ENCODE peak calls at places on chromosomes 2 and 18, in eight cellular contexts. A is osteocyte; D is activated naive CD4-positive, alpha-beta T cell; G is activated T-cell treated with anti-CD3 and anti-CD28 coated beads for 1 hour; S is pancreas; Q is iPS DF 19.7; U is stimulated activated CD4-positive, alpha-beta T cell treated with anti-CD3 and anti-CD28 coated beads, Interleukin-2, amount 100 ng/mL, for 48 hours; K is ELR. Y is an unnamed sample.

GRCh38 chr18:35438480-35439234 is 59.1 kb downstream of the INO80C start:
- DNase-seq in A (no peak), D (no peak), G (no peak), S (no peak), Q (no peak), U (no peak), K (no peak), Y (no peak)

GRCh38 chr2:64945973-64946736 is 43.0 kb upstream of the SLC1A4 start:
- DNase-seq in A (no peak), D (peak; percentile 24), G (peak; percentile 29), S (no peak), Q (no peak), U (peak; percentile 45), K (peak; percentile 66), Y (no peak)

GRCh38 chr2:199757466-199757865 is 93.5 kb downstream of the FTCDNL1 start:
- DNase-seq in A (no peak), D (no peak), G (no peak), S (no peak), Q (no peak), U (no peak), K (no peak), Y (peak; percentile 90)

GRCh38 chr2:206201075-206201848 is 41.6 kb downstream of the EEF1B2 start:
- DNase-seq in A (no peak), D (no peak), G (no peak), S (no peak), Q (no peak), U (no peak), K (no peak), Y (no peak)

GRCh38 chr2:26185304-26185928 is 12.5 kb downstream of the GAREM2 start:
- DNase-seq in A (no peak), D (no peak), G (peak; percentile 17), S (no peak), Q (no peak), U (no peak), K (no peak), Y (no peak)

GRCh38 chr2:97712693-97713295 is 582 bp upstream of the ZAP70 start:
- DNase-seq in A (no peak), D (no peak), G (no peak), S (no peak), Q (no peak), U (no peak), K (no peak), Y (no peak)

GRCh38 chr2:233479616-233480489 is 86.7 kb downstream of the USP40 start:
- DNase-seq in A (no peak), D (no peak), G (no peak), S (no peak), Q (no peak), U (no peak), K (no peak), Y (no peak)

GRCh38 chr2:51960846-51961335 is 929.0 kb upstream of the NRXN1 start:
- DNase-seq in A (no peak), D (no peak), G (no peak), S (no peak), Q (no peak), U (no peak), K (no peak), Y (no peak)

GRCh38 chr2:55871637-55872036 is 51.9 kb downstream of the EFEMP1 start:
- DNase-seq in A (no peak), D (no peak), G (no peak), S (no peak), Q (no peak), U (no peak), K (no peak), Y (no peak)

GRCh38 chr18:50218432-50219197 is 23.7 kb upstream of the MYO5B start:
- DNase-seq in A (no peak), D (no peak), G (peak; percentile 12), S (peak; percentile 54), Q (no peak), U (no peak), K (peak; percentile 46), Y (no peak)

GRCh38 chr2:235087812-235088607 is 136.2 kb downstream of the SH3BP4 start:
- DNase-seq in A (no peak), D (no peak), G (no peak), S (peak; percentile 26), Q (no peak), U (no peak), K (no peak), Y (peak; percentile 50)

GRCh38 chr18:35974181-35974580 is 1.7 kb downstream of the RMP24 start:
- DNase-seq in A (no peak), D (no peak), G (no peak), S (no peak), Q (no peak), U (no peak), K (no peak), Y (no peak)

GRCh38 chr2:39706350-39706749 is 40.6 kb downstream of the TMEM178A start:
- DNase-seq in A (no peak), D (no peak), G (no peak), S (no peak), Q (no peak), U (no peak), K (no peak), Y (no peak)

GRCh38 chr2:203340791-203341487 is 12.7 kb downstream of the ABI2 start:
- DNase-seq in A (no peak), D (no peak), G (no peak), S (no peak), Q (peak; percentile 75), U (no peak), K (peak; percentile 70), Y (no peak)

GRCh38 chr2:42925742-42926437 is 133.5 kb upstream of the HAAO start:
- DNase-seq in A (no peak), D (no peak), G (no peak), S (peak; percentile 45), Q (no peak), U (no peak), K (no peak), Y (no peak)

GRCh38 chr2:143954208-143954607 is 565.7 kb downstream of the ZEB2 start:
- DNase-seq in A (no peak), D (no peak), G (no peak), S (no peak), Q (no peak), U (no peak), K (peak; percentile 48), Y (no peak)

GRCh38 chr18:3546106-3546505 is 96.1 kb downstream of the TGIF1 start:
- DNase-seq in A (no peak), D (no peak), G (no peak), S (no peak), Q (no peak), U (no peak), K (no peak), Y (no peak)

GRCh38 chr18:79567481-79568147 is 112.0 kb upstream of the CTDP1 start:
- DNase-seq in A (no peak), D (no peak), G (no peak), S (no peak), Q (peak; percentile 52), U (no peak), K (peak; percentile 47), Y (no peak)